ENCODE peak calls at places on chromosome 16, in four cellular contexts. M is Peyer's patch, B is DND-41, E is osteocyte. D is an unnamed sample.

GRCh38 chr16:68378436-68379415 is 67.9 kb downstream of the PRMT7 start:
- DNase-seq in M (no peak), B (peak), E (no peak), D (no peak)

GRCh38 chr16:27154573-27155521 is 48.5 kb upstream of the KDM8 start:
- DNase-seq in E (no peak), B (peak), M (peak), D (peak)

GRCh38 chr16:76614255-76614654 is 337.1 kb downstream of the CNTNAP4 start:
- DNase-seq in B (no peak), M (no peak), E (no peak), D (no peak)

GRCh38 chr16:70570967-70571570 is 47.5 kb downstream of the SF3B3 start:
- DNase-seq in M (peak), B (no peak), E (no peak), D (no peak)

GRCh38 chr16:85733839-85734170 is 17.1 kb downstream of the C16orf74 start:
- DNase-seq in M (no peak), B (no peak), E (no peak), D (no peak)

GRCh38 chr16:85983064-85983463 is 84.1 kb downstream of the IRF8 start:
- DNase-seq in M (peak), B (no peak), E (no peak), D (no peak)

GRCh38 chr16:9090101-9090959 is 1.1 kb upstream of the HAPSTR1 start:
- DNase-seq in M (peak), B (no peak), E (peak), D (peak)

GRCh38 chr16:85651822-85652430 is 36.8 kb downstream of the GINS2 start:
- DNase-seq in M (no peak), E (no peak), B (no peak), D (no peak)

GRCh38 chr16:1834096-1834495 is 7.1 kb downstream of the FAHD1 start:
- DNase-seq in M (no peak), B (no peak), E (no peak), D (no peak)

GRCh38 chr16:50088302-50088701 is 22.5 kb downstream of the HEATR3 start:
- DNase-seq in M (no peak), B (no peak), E (no peak), D (no peak)

GRCh38 chr16:88415381-88416323 is 32.9 kb downstream of the ZNF469 start:
- DNase-seq in B (no peak), E (no peak), M (no peak), D (no peak)

GRCh38 chr16:49592507-49593422 is 219.2 kb downstream of the C16orf78 start:
- DNase-seq in M (peak), B (peak), E (peak), D (no peak)

GRCh38 chr16:80743772-80744171 is 60.6 kb downstream of the CDYL2 start:
- DNase-seq in E (no peak), M (no peak), B (no peak), D (no peak)

GRCh38 chr16:7482028-7482427 is 149.4 kb downstream of the RBFOX1 start:
- DNase-seq in M (no peak), B (no peak), E (no peak), D (no peak)

GRCh38 chr16:70761656-70762055 is 39.3 kb downstream of the VAC14 start:
- DNase-seq in E (no peak), M (no peak), B (no peak), D (no peak)

GRCh38 chr16:48395375-48395774 is 10.2 kb upstream of the SIAH1 start:
- DNase-seq in E (no peak), M (peak), B (no peak), D (no peak)

GRCh38 chr16:27314161-27314723 is 468 bp downstream of the IL4R start:
- DNase-seq in E (no peak), B (no peak), M (peak), D (peak)

GRCh38 chr16:11316331-11317015 is 28.8 kb upstream of the RMI2 start:
- DNase-seq in M (no peak), B (no peak), E (no peak), D (no peak)

GRCh38 chr16:15576960-15577958 is 65.7 kb downstream of the MARF1 start:
- DNase-seq in B (no peak), E (no peak), M (peak), D (no peak)

GRCh38 chr16:50837324-50837723 is 95.4 kb downstream of the CYLD start:
- DNase-seq in B (no peak), M (no peak), E (peak), D (no peak)

GRCh38 chr16:85523602-85524364 is 89.3 kb upstream of the GSE1 start:
- DNase-seq in E (peak), M (no peak), B (no peak), D (peak)

GRCh38 chr16:58466396-58466795 is 33.5 kb upstream of the NDRG4 start:
- DNase-seq in B (no peak), E (no peak), M (no peak), D (no peak)

GRCh38 chr16:8330761-8331160 is 259.6 kb downstream of the TMEM114 start:
- DNase-seq in B (no peak), E (no peak), M (no peak), D (no peak)

GRCh38 chr16:31664683-31665482 is 137.2 kb downstream of the AHSP start:
- DNase-seq in E (no peak), M (no peak), B (no peak), D (no peak)

DNA sequence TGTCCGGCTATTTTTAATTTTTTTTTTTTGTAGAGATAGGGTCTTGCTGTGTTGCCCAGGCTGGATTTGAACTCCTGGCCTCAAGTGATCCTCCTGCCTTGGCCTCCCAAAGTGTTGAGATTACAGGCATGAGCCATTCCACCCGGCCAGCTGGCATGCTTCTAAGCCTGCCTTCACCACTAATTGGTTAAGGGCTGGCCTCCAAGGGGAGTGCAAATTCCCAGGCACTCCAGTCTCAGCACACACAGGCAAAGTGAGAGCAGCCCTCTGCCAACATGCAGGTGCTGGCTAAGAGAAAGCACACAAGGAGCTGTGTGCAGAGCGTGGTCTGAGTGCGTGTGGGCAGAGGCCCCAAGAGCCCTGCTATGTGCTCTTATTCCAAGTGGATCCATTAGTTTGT is 149.8 kb upstream of the HS3ST2 start:
- DNase-seq in B (no peak), M (no peak), E (peak), D (no peak)
- TF ChIP-seq CTCF in B (no peak), M (no peak), E (no peak), D (no peak)

GRCh38 chr16:779561-779960 is 8.6 kb downstream of the RPUSD1 start:
- DNase-seq in E (no peak), M (no peak), B (no peak), D (no peak)

GRCh38 chr16:778447-778846 is 9.7 kb downstream of the RPUSD1 start:
- DNase-seq in E (no peak), B (no peak), M (no peak), D (no peak)

GRCh38 chr16:780296-780695 is 7.9 kb downstream of the RPUSD1 start:
- DNase-seq in B (no peak), E (no peak), M (no peak), D (no peak)

GRCh38 chr16:777826-778225 is 10.4 kb downstream of the RPUSD1 start:
- DNase-seq in B (no peak), M (no peak), E (no peak), D (no peak)

GRCh38 chr16:778909-779527 is 9.2 kb downstream of the RPUSD1 start:
- DNase-seq in B (no peak), M (no peak), E (no peak), D (no peak)
- TF ChIP-seq CTCF in B (no peak), M (no peak), E (no peak), D (no peak)

GRCh38 chr16:19886061-19886792 is 1.6 kb upstream of the GPRC5B start:
- DNase-seq in E (peak), B (peak), M (peak), D (peak)
- TF ChIP-seq CTCF in E (peak), B (peak), M (peak), D (peak)

GRCh38 chr16:87172632-87173031 is 144.6 kb downstream of the C16orf95 start:
- DNase-seq in E (no peak), B (no peak), M (no peak), D (no peak)
- TF ChIP-seq CTCF in E (peak), B (no peak), M (no peak), D (no peak)

DNA sequence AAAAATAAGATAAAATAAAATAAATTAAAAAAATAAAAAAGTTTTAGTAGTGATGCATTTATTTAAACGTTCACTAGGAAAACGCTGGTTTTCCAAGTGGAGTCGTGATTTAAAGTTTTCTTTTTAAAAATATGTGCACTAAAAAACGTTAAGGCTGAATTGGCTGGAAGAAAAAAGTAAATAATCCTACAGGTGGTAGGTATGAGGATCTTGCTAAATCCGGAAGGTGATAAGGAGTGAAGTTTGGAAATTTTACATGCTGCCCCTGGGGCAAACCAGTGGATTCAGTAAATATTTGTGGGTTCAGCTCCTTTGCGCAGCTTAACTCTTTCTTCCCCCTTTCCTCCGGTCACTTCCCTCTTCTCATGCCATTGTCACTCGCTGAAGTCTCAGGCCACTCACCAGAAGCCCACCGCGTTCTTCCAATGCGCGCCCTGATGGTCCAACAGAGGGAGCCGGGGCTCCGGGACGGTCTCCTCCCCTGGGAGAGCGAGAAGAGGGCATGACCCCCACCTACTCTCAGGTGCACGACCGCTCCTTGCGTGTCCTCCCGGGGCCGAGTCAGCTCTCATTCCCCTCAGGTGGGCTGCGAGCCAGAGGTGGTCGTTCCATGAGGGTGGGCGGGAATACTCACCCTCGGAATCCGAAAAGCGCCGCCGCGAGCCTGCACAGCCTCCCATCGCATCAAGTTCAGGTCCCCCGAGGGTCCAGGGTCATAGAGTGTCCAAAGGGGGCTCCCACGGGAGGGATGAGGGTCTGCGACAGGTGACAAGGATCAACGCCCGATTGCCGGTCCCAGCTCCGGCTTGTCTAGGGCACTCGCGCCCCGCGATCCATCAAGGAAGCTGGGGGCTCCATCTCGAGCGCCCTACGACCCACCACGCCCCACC is 549 bp downstream of the CLN3 start:
- DNase-seq in B (peak), M (peak), E (no peak), D (peak)
- TF ChIP-seq CTCF in B (peak), M (no peak), E (peak), D (peak)

D was measured in left ventricle myocardium inferior.